ENCODE peak calls at places on chromosome 7, in five cellular contexts. One of them, this sample, is unnamed.

GRCh38 chr7:139505563-139505962 is 17.9 kb upstream of the CLEC2L start:
- DNase-seq in lower leg skin: no peak
- DNase-seq in prostate gland: no peak
- DNase-seq in endothelial cell of umbilical vein: no peak
- DNase-seq in AG09309: no peak
- DNase-seq in this sample: no peak

GRCh38 chr7:81236560-81236959 is 317.7 kb upstream of the SEMA3C start:
- DNase-seq in prostate gland: no peak
- DNase-seq in endothelial cell of umbilical vein: no peak
- DNase-seq in AG09309: no peak
- DNase-seq in lower leg skin: no peak
- DNase-seq in this sample: no peak

GRCh38 chr7:115654384-115655181 is 376.0 kb downstream of the TFEC start:
- DNase-seq in lower leg skin: no peak
- DNase-seq in prostate gland: no peak
- DNase-seq in AG09309: no peak
- DNase-seq in endothelial cell of umbilical vein: no peak
- DNase-seq in this sample: no peak

GRCh38 chr7:106957766-106958165 is 86.7 kb upstream of the PRKAR2B start:
- DNase-seq in endothelial cell of umbilical vein: no peak
- DNase-seq in prostate gland: no peak
- DNase-seq in AG09309: no peak
- DNase-seq in lower leg skin: no peak
- DNase-seq in this sample: no peak

GRCh38 chr7:39758234-39758970 is 135.0 kb downstream of the RALA start:
- DNase-seq in prostate gland: no peak
- DNase-seq in endothelial cell of umbilical vein: no peak
- DNase-seq in AG09309: no peak
- DNase-seq in lower leg skin: no peak
- DNase-seq in this sample: no peak

GRCh38 chr7:51069411-51070083 is 247.1 kb downstream of the COBL start:
- DNase-seq in endothelial cell of umbilical vein: peak
- DNase-seq in AG09309: no peak
- DNase-seq in prostate gland: peak
- DNase-seq in lower leg skin: no peak
- DNase-seq in this sample: no peak

GRCh38 chr7:139857791-139858190 is 28.7 kb downstream of the TBXAS1 start:
- DNase-seq in prostate gland: no peak
- DNase-seq in AG09309: no peak
- DNase-seq in endothelial cell of umbilical vein: no peak
- DNase-seq in lower leg skin: peak
- DNase-seq in this sample: no peak

GRCh38 chr7:138951953-138952352 is 29.2 kb downstream of the KIAA1549 start:
- DNase-seq in endothelial cell of umbilical vein: no peak
- DNase-seq in AG09309: no peak
- DNase-seq in prostate gland: no peak
- DNase-seq in lower leg skin: no peak
- DNase-seq in this sample: no peak

GRCh38 chr7:81167934-81168333 is 249.1 kb upstream of the SEMA3C start:
- DNase-seq in prostate gland: no peak
- DNase-seq in endothelial cell of umbilical vein: no peak
- DNase-seq in lower leg skin: no peak
- DNase-seq in AG09309: no peak
- DNase-seq in this sample: no peak

GRCh38 chr7:127347567-127348246 is 44.8 kb downstream of the ZNF800 start:
- DNase-seq in AG09309: no peak
- DNase-seq in prostate gland: peak
- DNase-seq in lower leg skin: peak
- DNase-seq in endothelial cell of umbilical vein: peak
- DNase-seq in this sample: no peak

GRCh38 chr7:147541261-147541660 is 1049.3 kb upstream of the C7orf33 start:
- DNase-seq in AG09309: no peak
- DNase-seq in prostate gland: no peak
- DNase-seq in endothelial cell of umbilical vein: no peak
- DNase-seq in lower leg skin: no peak
- DNase-seq in this sample: no peak

GRCh38 chr7:104410742-104411141 is 82.3 kb downstream of the LHFPL3 start:
- DNase-seq in AG09309: no peak
- DNase-seq in lower leg skin: no peak
- DNase-seq in endothelial cell of umbilical vein: peak
- DNase-seq in prostate gland: no peak
- DNase-seq in this sample: no peak

GRCh38 chr7:104416866-104417393 is 88.5 kb downstream of the LHFPL3 start:
- DNase-seq in prostate gland: no peak
- DNase-seq in lower leg skin: no peak
- DNase-seq in AG09309: no peak
- DNase-seq in endothelial cell of umbilical vein: no peak
- DNase-seq in this sample: no peak

DNA sequence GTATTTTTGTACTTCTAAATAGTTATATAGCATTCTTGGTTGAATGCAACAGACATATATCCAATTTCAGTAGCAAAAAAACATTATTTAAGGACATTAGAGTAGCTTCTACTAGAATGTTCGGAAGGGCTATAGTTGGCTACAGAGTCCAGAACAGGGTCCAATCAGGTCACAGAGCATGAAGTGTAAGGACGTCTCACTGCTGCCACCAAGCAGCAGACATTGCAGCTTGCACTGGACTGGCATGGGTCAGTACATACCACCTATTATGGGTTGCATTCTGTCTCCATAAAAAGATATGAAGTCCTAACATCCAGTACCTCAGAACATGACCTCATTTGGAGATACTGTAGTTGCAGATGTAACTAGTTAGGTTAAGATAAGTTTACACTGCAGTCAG is 87.3 kb downstream of the LHFPL3 start:
- DNase-seq in endothelial cell of umbilical vein: no peak
- DNase-seq in AG09309: no peak
- DNase-seq in lower leg skin: no peak
- DNase-seq in prostate gland: no peak
- DNase-seq in this sample: no peak
- TF ChIP-seq CTCF in endothelial cell of umbilical vein: no peak
- TF ChIP-seq CTCF in AG09309: no peak
- TF ChIP-seq CTCF in lower leg skin: no peak
- TF ChIP-seq CTCF in prostate gland: no peak
- TF ChIP-seq CTCF in this sample: no peak

DNA sequence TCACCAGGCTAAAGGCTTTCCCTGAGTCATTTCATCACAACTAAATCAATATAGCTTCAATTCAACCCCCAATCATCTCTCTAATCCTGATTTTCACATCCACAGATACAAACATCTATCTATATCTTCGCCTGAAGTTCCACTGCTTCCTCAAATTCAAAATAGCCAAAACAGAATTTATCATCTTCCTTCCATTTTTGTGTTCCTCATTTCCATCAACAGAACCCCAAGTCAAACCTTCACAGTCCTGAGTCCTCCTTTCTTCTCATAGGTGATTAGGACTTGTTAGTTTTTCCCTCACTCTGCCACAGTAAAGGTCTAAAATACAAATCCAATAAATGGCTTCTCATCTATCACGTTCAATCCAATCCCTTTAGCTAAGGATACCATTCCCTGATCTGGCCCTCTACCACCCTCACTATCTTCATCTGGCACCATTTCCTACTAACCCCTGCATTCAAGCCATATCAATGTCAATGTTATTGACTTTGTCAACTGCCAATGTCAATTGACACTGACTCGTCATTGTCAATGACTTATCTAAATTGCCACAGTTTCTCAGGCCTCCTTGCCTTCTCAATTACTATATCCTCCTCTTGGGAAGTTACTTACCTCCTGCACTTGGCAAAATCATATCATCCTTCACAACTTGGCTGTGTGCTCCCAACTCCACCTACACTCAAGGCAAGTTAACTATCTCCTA is 2.6 kb downstream of the HYCC1 start:
- DNase-seq in lower leg skin: no peak
- DNase-seq in AG09309: no peak
- DNase-seq in prostate gland: no peak
- DNase-seq in endothelial cell of umbilical vein: no peak
- DNase-seq in this sample: no peak
- H3K4me3 ChIP-seq in lower leg skin: no peak
- H3K4me3 ChIP-seq in AG09309: peak
- H3K4me3 ChIP-seq in prostate gland: no peak
- H3K4me3 ChIP-seq in endothelial cell of umbilical vein: no peak
- H3K4me3 ChIP-seq in this sample: no peak

DNA sequence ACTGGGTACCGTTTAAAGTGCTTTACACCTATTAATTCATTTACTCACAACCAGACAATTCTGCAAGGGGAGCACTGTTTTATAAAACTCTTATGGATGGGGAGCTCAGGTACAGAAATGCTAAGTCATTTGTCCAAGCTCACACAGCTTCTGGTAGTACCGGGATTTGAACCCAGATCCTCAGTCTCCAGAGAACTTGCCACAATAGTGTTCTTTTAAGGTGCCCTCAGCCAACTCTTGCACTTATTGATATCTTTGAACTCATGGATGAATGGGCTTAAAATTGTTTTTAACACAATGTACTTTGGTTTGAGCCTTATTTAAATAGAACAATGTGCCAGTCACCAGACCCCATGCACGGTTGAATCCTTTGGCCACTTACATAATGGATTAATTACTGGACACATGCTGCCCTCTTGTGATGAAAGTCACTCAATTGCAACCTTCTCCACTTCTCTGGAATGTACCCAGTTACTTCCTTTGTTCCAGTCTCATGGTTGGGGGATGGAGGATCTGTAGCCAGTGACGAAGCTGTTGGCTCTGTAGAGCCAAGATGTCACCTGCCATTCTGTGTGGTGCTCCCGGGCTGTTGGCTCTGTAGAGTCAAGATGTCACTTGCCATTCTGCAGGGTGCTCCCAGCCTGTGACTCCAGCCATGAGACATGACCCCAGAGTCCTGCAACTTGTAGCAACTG is 65.6 kb downstream of the NOD1 start:
- DNase-seq in endothelial cell of umbilical vein: peak
- DNase-seq in prostate gland: peak
- DNase-seq in AG09309: peak
- DNase-seq in lower leg skin: no peak
- DNase-seq in this sample: peak
- TF ChIP-seq CTCF in endothelial cell of umbilical vein: peak
- TF ChIP-seq CTCF in prostate gland: peak
- TF ChIP-seq CTCF in AG09309: peak
- TF ChIP-seq CTCF in lower leg skin: no peak
- TF ChIP-seq CTCF in this sample: peak

DNA sequence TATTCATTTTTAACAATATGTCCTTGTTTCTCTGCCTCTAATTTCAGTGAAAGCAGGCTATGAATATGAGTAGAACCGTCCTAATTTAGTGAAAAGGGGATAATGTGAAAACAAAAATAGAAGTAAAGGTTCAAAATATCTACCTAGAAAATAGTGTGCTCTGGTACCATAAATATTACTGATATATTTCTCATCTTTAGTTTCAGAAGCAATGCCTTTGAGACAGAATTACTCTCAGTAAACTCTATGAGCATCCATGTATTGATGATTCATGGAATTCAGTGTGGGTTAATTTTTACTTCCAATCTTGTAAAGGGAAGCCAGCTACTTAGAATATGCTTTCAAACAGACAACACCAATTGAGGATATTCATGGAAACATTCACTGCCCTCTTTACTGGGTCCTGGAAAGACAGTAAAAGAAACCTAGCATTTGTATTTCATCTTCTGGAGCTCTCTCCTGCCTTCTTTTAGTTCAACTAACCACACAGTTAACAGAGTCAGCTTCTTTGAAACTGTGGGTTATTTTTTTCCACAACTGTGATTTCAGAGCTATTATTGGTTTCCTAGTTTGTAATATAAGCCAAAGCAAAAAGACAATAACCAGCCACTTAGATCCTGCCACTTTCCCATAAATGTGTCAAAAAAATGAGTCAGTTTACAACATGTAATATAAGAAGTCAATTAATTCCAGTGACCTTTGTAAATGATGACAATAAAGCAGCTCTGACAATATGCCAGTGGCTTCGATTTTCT is 1.7 kb downstream of the LRRN3 start:
- DNase-seq in lower leg skin: no peak
- DNase-seq in endothelial cell of umbilical vein: no peak
- DNase-seq in prostate gland: no peak
- DNase-seq in AG09309: no peak
- DNase-seq in this sample: no peak
- H3K4me3 ChIP-seq in lower leg skin: no peak
- H3K4me3 ChIP-seq in endothelial cell of umbilical vein: no peak
- H3K4me3 ChIP-seq in prostate gland: no peak
- H3K4me3 ChIP-seq in AG09309: no peak
- H3K4me3 ChIP-seq in this sample: peak

DNA sequence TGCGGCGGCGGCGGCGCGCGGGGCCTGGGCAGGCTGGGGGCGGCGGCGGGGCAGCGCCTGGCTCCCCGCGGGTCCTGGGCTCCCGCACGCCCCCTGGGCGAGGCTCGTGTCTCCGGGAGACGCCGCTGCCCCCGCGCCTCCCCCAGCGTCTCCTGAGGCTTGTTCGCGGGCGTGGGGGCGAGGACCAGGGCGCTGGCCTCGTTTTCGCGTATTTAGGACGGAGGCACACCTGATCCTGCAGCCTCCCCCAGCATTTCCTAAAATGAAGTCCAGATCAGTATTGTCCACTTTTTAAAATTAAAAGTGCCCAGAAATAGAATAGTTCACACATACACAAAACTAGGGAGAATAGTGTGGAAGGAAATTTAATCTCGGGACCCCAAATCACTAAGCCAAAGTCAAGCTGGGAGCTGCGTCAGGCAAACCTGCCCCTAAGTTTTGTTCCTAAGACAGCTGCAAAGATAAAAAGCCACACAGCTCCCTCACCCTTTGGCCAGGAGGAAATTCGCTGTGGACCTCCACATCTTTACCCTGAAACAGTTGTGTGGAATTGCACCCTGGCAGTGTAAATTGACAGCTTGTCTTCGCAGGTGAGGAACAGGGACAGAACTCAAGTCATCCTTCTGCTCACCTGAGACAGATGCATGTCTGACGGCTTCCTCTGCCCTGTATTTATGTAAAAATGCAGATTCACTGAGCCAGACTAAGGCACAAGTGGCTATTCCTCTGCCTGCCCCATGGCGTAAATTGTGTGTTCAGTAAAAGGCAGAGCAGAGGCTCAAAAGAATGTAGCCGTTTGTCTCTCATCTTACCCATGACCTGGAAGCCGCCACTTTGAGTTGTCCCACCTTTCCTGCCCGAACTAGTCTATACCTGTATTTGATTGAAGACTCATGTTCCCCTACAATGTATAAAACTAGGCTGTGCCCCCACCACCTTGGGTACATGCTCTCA is 740 bp downstream of the GALNT11 start:
- DNase-seq in endothelial cell of umbilical vein: no peak
- DNase-seq in AG09309: no peak
- DNase-seq in prostate gland: no peak
- DNase-seq in lower leg skin: peak
- DNase-seq in this sample: no peak
- TF ChIP-seq CTCF in endothelial cell of umbilical vein: no peak
- TF ChIP-seq CTCF in AG09309: no peak
- TF ChIP-seq CTCF in prostate gland: no peak
- TF ChIP-seq CTCF in lower leg skin: no peak
- TF ChIP-seq CTCF in this sample: no peak

DNA sequence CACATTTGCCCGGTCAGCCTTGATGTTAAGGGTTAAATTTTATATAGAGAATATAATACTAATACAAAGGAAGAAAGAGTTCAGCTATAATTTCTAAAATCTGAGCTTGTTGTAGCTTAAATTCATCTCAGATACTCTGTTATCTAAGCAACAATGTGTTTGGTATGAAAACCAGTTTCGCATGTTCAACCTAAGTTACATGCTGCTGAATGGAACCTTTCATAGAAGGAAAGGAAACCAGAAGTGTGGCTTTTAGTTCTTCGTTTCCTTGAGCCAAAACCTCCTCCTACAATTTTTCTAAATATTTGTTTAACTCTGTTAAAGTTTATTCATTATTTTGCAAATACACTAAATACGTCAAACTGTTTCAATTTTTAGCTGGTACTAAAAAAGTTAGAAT is 18.5 kb downstream of the AGR2 start:
- DNase-seq in lower leg skin: no peak
- DNase-seq in prostate gland: no peak
- DNase-seq in AG09309: no peak
- DNase-seq in endothelial cell of umbilical vein: no peak
- DNase-seq in this sample: no peak
- H3K4me3 ChIP-seq in lower leg skin: no peak
- H3K4me3 ChIP-seq in prostate gland: no peak
- H3K4me3 ChIP-seq in AG09309: no peak
- H3K4me3 ChIP-seq in endothelial cell of umbilical vein: no peak
- H3K4me3 ChIP-seq in this sample: no peak

This sample was measured in AG04449.